ENCODE peak calls at places on chromosomes 2 and 18, in six cellular contexts. U is GM23248, M is fibroblast of lung, X is caudate nucleus, Z is AG04450, N is stomach. D is an unnamed sample.

GRCh38 chr18:75228967-75229366 is 18.4 kb downstream of the TSHZ1 start:
- DNase-seq in U (no peak), M (no peak), X (no peak), Z (no peak), N (no peak), D (no peak)

GRCh38 chr18:10453885-10454772 is at the start of gene APCDD1:
- DNase-seq in U (peak; percentile 55), M (peak; percentile 40), X (peak; percentile 61), Z (no peak), N (peak; percentile 64), D (no peak)

GRCh38 chr2:26298638-26299393 is 47.1 kb upstream of the SELENOI start:
- DNase-seq in U (peak; percentile 81), M (peak; percentile 62), X (no peak), Z (no peak), N (peak; percentile 69), D (no peak)

GRCh38 chr18:13984080-13984479 is 68.7 kb upstream of the MC2R start:
- DNase-seq in U (no peak), M (no peak), X (no peak), Z (no peak), N (no peak), D (no peak)

GRCh38 chr2:96869824-96870630 is at the start of gene SEMA4C:
- DNase-seq in U (peak; percentile 75), M (peak; percentile 41), X (peak; percentile 58), Z (no peak), N (peak; percentile 61), D (no peak)

GRCh38 chr2:63712748-63713147 is 124.0 kb downstream of the MDH1 start:
- DNase-seq in U (peak; percentile 94), M (peak; percentile 17), X (no peak), Z (no peak), N (no peak), D (no peak)

GRCh38 chr2:43019025-43019367 is 207.4 kb downstream of the ZFP36L2 start:
- DNase-seq in U (no peak), M (no peak), X (no peak), Z (no peak), N (no peak), D (no peak)

GRCh38 chr2:196088209-196088608 is 19.6 kb upstream of the DNAH7 start:
- DNase-seq in U (peak; percentile 37), M (peak; percentile 82), X (no peak), Z (no peak), N (no peak), D (peak; percentile 26)

GRCh38 chr2:44120428-44120827 is 48.2 kb upstream of the PPM1B start:
- DNase-seq in U (peak; percentile 95), M (peak; percentile 88), X (no peak), Z (peak; percentile 71), N (no peak), D (peak; percentile 51)

GRCh38 chr2:166088634-166089033 is 39.2 kb downstream of the SCN1A start:
- DNase-seq in U (no peak), M (peak; percentile 79), X (no peak), Z (no peak), N (no peak), D (no peak)

GRCh38 chr2:200131307-200131706 is 175.2 kb upstream of the SPATS2L start:
- DNase-seq in U (no peak), M (no peak), X (no peak), Z (no peak), N (no peak), D (no peak)

GRCh38 chr2:37653805-37654378 is 17.6 kb downstream of the CDC42EP3 start:
- DNase-seq in U (no peak), M (no peak), X (no peak), Z (no peak), N (no peak), D (no peak)

GRCh38 chr2:237723613-237724012 is 75.0 kb upstream of the RBM44 start:
- DNase-seq in U (peak; percentile 39), M (peak; percentile 51), X (no peak), Z (no peak), N (peak; percentile 57), D (peak; percentile 33)

GRCh38 chr2:9970386-9971044 is 19.0 kb downstream of the GRHL1 start:
- DNase-seq in U (peak; percentile 54), M (peak; percentile 59), X (no peak), Z (no peak), N (no peak), D (no peak)

GRCh38 chr2:45497355-45497754 is 113.7 kb downstream of the SRBD1 start:
- DNase-seq in U (peak; percentile 58), M (no peak), X (peak; percentile 84), Z (no peak), N (no peak), D (no peak)

GRCh38 chr2:23503682-23504081 is 118.7 kb downstream of the KLHL29 start:
- DNase-seq in U (no peak), M (no peak), X (no peak), Z (no peak), N (no peak), D (no peak)

GRCh38 chr2:61426267-61426897 is 44.5 kb downstream of the USP34 start:
- DNase-seq in U (peak; percentile 63), M (peak; percentile 26), X (no peak), Z (no peak), N (peak; percentile 63), D (no peak)

GRCh38 chr18:3689091-3689490 is 239.1 kb downstream of the TGIF1 start:
- DNase-seq in U (no peak), M (no peak), X (no peak), Z (no peak), N (no peak), D (no peak)

GRCh38 chr18:62718268-62718800 is 3.0 kb downstream of the PHLPP1 start:
- DNase-seq in U (no peak), M (no peak), X (no peak), Z (no peak), N (no peak), D (no peak)

DNA sequence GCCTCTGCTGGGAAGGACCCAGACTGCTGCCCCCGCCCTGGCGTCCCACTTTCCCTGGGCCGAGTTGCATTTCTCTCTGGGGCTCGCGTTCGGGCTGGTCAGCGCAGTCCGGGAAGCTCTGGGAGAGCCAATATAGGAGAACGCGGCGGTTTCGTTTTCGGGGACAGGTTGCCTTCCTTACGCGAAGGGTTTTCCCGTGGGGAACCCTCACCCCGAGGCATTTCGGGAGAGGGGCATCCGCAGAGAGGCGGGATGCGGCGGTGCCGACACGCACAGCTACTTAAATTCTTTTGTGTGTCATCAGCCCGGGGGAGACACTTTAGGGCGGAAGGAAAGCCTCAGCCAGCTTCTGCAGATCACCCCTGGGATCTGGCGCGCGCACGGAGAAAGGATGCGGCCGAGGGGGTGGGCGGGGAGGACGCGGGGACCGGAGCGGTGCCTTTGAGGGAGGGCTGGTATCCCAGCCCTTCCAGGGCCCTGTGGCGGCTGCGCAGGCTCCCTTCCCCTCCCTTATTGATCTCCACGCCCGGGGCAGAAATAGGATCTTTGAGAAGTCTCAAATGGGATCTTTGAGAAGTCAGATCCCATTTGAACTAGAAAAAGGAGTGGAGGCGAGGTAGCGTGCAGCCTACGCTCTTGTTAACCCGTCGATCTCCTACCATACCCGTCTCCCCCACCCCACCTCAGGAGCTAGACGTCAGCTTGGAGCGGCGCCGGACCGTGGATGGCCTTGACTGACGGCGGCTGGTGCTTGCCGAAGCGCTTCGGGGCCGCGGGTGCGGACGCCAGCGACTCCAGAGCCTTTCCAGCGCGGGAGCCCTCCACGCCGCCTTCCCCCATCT is 1.3 kb downstream of the GATA6 start:
- DNase-seq in U (peak; percentile 91), M (peak; percentile 72), X (no peak), Z (peak; percentile 24), N (no peak), D (no peak)
- H3K27ac ChIP-seq in U (peak overlapping the region; percentile 82), M (peak overlapping the region; percentile 79), X (no peak overlapping the region), Z (peak overlapping the region; percentile 75), N (peak overlapping the region; percentile 95), D (peak overlapping the region; percentile 60)

GRCh38 chr2:240434728-240435456 is 571 bp upstream of the GPC1 start:
- DNase-seq in U (peak; percentile 97), M (peak; percentile 93), X (peak; percentile 86), Z (peak; percentile 76), N (peak; percentile 93), D (peak; percentile 69)

GRCh38 chr2:240436626-240437180 is 1.2 kb downstream of the GPC1 start:
- DNase-seq in U (peak; percentile 62), M (peak; percentile 36), X (no peak), Z (no peak), N (no peak), D (no peak)

GRCh38 chr2:240435955-240436625 is 627 bp downstream of the GPC1 start:
- DNase-seq in U (peak; percentile 61), M (no peak), X (no peak), Z (no peak), N (no peak), D (no peak)

GRCh38 chr2:240433973-240434727 is 1.3 kb upstream of the GPC1 start:
- DNase-seq in U (peak; percentile 98), M (peak; percentile 95), X (peak; percentile 93), Z (peak; percentile 81), N (no peak), D (peak; percentile 98)

DNA sequence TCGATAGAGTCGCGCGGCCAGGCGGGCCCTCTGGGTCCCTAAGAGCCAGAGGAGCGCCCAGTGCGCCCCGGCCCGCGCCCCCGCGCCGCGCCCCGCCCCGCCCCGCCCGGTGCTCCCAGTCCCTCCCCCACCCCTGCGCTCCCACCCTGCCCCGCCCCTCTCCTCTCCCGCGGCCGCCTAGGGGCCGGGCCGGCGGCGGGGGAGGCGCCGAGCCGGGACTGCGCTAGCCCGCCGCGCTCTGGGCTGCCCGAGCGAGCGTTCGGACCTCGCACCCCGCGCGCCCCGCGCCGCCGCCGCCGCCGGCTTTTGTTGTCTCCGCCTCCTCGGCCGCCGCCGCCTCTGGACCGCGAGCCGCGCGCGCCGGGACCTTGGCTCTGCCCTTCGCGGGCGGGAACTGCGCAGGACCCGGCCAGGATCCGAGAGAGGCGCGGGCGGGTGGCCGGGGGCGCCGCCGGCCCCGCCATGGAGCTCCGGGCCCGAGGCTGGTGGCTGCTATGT is at the start of gene GPC1:
- DNase-seq in U (peak; percentile 90), M (peak; percentile 79), X (no peak), Z (no peak), N (peak; percentile 74), D (no peak)
- H3K27ac ChIP-seq in U (peak within 1 kb of the TSS; percentile 89), M (peak within 1 kb of the TSS; percentile 88), X (peak within 1 kb of the TSS; percentile 58), Z (peak within 1 kb of the TSS; percentile 93), N (peak within 1 kb of the TSS; percentile 96), D (peak within 1 kb of the TSS; percentile 97)

GRCh38 chr2:220077488-220077887 is 450.1 kb downstream of the SLC4A3 start:
- DNase-seq in U (peak; percentile 81), M (peak; percentile 72), X (peak; percentile 22), Z (no peak), N (no peak), D (no peak)
- H3K27ac ChIP-seq in U (peak overlapping the region; percentile 85), M (no peak overlapping the region), X (no peak overlapping the region), Z (no peak overlapping the region), N (no peak overlapping the region), D (no peak overlapping the region)

DNA sequence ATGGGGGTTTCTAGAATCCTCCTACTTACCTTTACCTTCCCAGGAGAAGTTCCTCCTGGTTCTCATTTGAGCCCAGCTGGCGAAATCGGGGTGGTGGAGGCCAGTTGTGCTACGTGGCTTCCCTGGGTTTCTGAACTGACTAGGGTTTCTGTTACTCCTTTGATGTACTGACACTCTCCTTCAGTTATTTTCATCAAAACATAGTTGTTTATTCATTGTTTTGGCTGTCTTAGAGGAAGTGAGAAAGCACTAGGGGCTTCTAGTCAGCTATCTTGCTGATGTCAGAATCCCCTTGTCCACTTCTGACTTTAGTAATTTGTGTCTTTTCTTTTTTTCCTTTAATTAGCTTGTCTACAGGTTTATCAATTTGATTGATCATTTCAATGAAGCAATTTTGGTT is 332.2 kb upstream of the TANK start:
- DNase-seq in U (no peak), M (no peak), X (no peak), Z (no peak), N (no peak), D (no peak)
- H3K27ac ChIP-seq in U (no peak overlapping the region), M (no peak overlapping the region), X (no peak overlapping the region), Z (no peak overlapping the region), N (no peak overlapping the region), D (no peak overlapping the region)